ENCODE peak calls at places on chromosomes 13 and 19, in four cellular contexts. H, L, R and N are unnamed samples.

GRCh38 chr13:59625121-59625520 is 538.6 kb downstream of the DIAPH3 start:
- DNase-seq in H (no peak), L (no peak), R (no peak), N (no peak)

GRCh38 chr13:40672310-40673060 is 6.0 kb upstream of the FOXO1 start:
- DNase-seq in H (peak; percentile 86), L (no peak), R (no peak), N (no peak)

GRCh38 chr19:58571575-58571947 is 1.6 kb downstream of the MZF1 start:
- DNase-seq in H (no peak), L (no peak), R (no peak), N (no peak)

GRCh38 chr19:35306473-35307246 is 14.7 kb downstream of the MAG start:
- DNase-seq in H (no peak), L (peak; percentile 22), R (no peak), N (no peak)

GRCh38 chr13:44294868-44295267 is 78.8 kb upstream of the SERP2 start:
- DNase-seq in H (no peak), L (no peak), R (no peak), N (no peak)

GRCh38 chr13:93216122-93216521 is 10.5 kb upstream of the GPC6 start:
- DNase-seq in H (no peak), L (no peak), R (no peak), N (no peak)

GRCh38 chr13:27921961-27922910 is 2.4 kb downstream of the PDX1 start:
- DNase-seq in H (no peak), L (no peak), R (no peak), N (no peak)

GRCh38 chr19:33864311-33864850 is 67.7 kb downstream of the KCTD15 start:
- DNase-seq in H (no peak), L (no peak), R (no peak), N (no peak)

GRCh38 chr13:57557979-57558529 is 73.5 kb upstream of the PCDH17 start:
- DNase-seq in H (no peak), L (no peak), R (no peak), N (no peak)

GRCh38 chr13:48000559-48001126 is 430 bp downstream of the SUCLA2 start:
- DNase-seq in H (peak; percentile 28), L (peak; percentile 87), R (no peak), N (no peak)

GRCh38 chr19:4976412-4977298 is 7.7 kb downstream of the KDM4B start:
- DNase-seq in H (peak; percentile 96), L (peak; percentile 89), R (peak; percentile 66), N (no peak)

GRCh38 chr13:114132419-114133121 is at the start of gene RASA3:
- DNase-seq in H (peak; percentile 93), L (peak; percentile 94), R (peak; percentile 64), N (no peak)

GRCh38 chr13:30340367-30341184 is 33.2 kb upstream of the KATNAL1 start:
- DNase-seq in H (peak; percentile 94), L (no peak), R (peak; percentile 46), N (peak; percentile 88)

GRCh38 chr19:37932985-37933953 is 26.3 kb downstream of the SIPA1L3 start:
- DNase-seq in H (peak; percentile 72), L (peak; percentile 80), R (no peak), N (no peak)

GRCh38 chr19:15249912-15250634 is 17.8 kb upstream of the EPHX3 start:
- DNase-seq in H (peak; percentile 90), L (no peak), R (no peak), N (peak; percentile 86)

DNA sequence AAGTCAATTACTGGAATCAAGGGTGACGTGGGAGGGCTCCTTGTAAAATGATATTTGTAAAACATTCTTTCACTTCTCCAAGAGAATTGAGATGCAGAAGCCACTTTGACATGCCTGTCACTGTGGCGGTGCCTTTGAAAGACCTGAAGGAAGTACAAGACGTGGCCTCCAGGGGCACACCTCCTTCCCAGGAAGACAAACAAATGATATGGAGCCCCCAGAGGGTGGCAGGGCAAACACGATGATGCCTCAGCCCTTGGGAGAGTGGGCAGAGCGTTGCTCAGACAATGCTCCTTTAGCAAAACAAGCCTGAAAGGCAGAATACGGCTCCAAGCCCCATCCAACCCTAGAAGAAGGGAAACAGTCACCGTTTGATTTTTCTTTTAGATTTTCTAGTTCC is 9.3 kb upstream of the ATP12A start:
- DNase-seq in H (peak; percentile 45), L (no peak), R (no peak), N (no peak)
- TF ChIP-seq CTCF in H (peak; percentile 6), L (no peak), R (no peak), N (peak; percentile 36)

DNA sequence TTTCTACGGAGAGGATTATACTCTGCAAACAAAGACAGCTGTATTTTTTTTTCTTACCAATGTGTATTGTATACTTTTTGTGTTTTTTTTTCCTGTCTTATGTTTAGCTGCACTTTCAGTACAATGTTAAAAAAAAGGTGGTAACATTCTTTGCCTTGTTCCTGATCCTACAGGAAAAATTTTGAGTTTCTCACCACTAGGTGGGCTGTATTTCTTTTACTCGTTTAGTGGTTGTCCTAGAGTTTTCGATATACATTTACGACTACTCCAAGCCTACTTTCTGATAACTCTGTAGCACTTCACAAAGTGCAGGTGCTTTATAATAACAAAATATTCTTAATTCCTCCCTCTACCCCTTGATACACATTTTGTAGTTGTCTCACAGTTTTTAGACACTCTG is 652.2 kb downstream of the UQCRFS1 start:
- DNase-seq in H (no peak), L (no peak), R (no peak), N (no peak)
- TF ChIP-seq CTCF in H (no peak), L (no peak), R (no peak), N (no peak)

GRCh38 chr19:1652471-1653299 is at the start of gene TCF3:
- DNase-seq in H (peak; percentile 99), L (peak; percentile 99), R (peak; percentile 98), N (peak; percentile 98)
- TF ChIP-seq CTCF in H (no peak), L (no peak), R (no peak), N (no peak)

DNA sequence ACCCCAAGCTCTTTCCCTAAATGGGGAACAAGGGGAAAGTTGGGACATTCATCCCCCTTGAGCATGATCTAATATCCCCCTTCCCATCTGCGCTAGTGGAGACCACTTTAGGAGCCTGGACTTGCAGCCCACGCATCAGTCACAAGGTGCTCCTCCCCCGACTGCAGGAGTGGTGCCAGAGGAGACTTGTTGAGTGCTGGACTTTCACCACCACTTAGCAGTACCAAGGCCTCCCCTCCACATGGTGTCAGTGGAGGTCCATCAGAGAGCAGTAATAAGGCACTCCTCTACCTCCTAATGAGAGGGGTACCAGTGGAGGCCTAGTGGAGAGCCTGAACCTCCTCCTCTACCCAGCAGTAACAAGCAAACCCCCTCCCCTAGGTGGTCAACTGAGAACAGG is 22.5 kb downstream of the CAB39L start:
- DNase-seq in H (no peak), L (no peak), R (no peak), N (no peak)
- TF ChIP-seq CTCF in H (no peak), L (no peak), R (no peak), N (no peak)

DNA sequence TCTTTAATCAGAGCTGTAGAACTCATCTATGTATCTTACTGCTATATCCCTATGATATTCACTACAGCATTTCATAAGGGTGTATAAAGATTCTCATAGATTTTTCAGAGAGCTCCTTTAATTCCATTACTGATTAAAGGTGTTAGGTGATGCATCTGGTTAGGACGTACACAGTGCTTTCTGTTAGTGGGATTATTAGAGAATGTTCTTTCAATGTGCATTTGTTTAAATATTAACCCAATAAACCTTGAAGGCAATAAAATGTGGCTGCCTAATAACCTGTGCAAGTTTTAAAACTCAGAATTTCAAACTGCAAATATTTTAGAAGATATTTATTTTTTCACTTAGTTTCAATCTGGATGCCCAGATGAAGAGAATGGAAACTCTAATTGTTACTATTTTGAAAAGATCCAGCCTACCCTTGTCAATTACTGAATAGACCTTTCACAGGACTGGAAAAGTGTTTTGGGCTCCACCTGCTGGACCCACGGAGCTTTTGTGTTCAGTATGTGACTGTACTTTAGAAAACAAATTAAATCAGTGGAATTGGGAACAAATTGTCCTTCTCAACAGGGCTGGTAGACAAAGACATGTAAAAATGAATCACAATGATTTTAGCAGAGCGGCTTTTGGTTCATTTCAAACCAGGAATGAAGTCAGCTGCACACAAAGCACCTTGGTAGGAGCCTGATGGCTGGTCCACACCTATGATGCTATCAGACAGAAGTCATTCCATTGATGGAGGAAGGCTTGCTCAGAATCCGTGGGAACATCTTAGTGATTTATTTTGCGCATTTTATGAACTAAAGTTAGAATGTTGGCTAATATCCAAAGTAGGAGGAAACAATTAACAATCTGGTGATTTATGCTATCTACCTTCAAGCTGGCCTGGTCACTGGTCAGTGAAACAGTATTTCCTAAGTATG is 89.5 kb upstream of the RAP2A start:
- DNase-seq in H (peak; percentile 83), L (no peak), R (peak; percentile 76), N (no peak)
- TF ChIP-seq CTCF in H (peak; percentile 72), L (peak; percentile 50), R (peak; percentile 82), N (peak; percentile 64)